ENCODE peak calls at places on chromosomes 6 and 20, in ten cellular contexts. B is stimulated activated CD4-positive, alpha-beta T cell treated with anti-CD3 and anti-CD28 coated beads, Interleukin-2, amount 100 ng/mL, for 4 hours; C is glutamatergic neuron; Z is effector memory CD4-positive, alpha-beta T cell; J is uterus; E is NCI-H2107; W is AG10803; M is CD4-positive, alpha-beta T cell; V is astrocyte of the spinal cord; K is foreskin melanocyte. L is an unnamed sample.

GRCh38 chr6:170206317-170206621 is 84.6 kb downstream of the DLL1 start:
- DNase-seq in C (no peak), B (no peak), Z (no peak), J (no peak), E (no peak), W (no peak), M (no peak), V (no peak), K (no peak), L (no peak)

GRCh38 chr6:67908377-67908776 is 726.7 kb upstream of the ADGRB3 start:
- DNase-seq in K (no peak), Z (no peak), V (no peak), M (no peak), J (no peak), B (no peak), E (no peak), C (no peak), W (no peak), L (no peak)

GRCh38 chr20:52785678-52786077 is 186.5 kb upstream of the TSHZ2 start:
- DNase-seq in M (no peak), J (no peak), E (no peak), V (no peak), B (no peak), W (peak; percentile 18), K (no peak), C (no peak), Z (no peak), L (no peak)

GRCh38 chr6:14732845-14733757 is 512.8 kb upstream of the JARID2 start:
- DNase-seq in V (peak; percentile 70), E (no peak), M (peak; percentile 20), C (no peak), W (peak; percentile 52), J (no peak), B (peak; percentile 73), Z (no peak), K (peak; percentile 38), L (no peak)

GRCh38 chr20:48139262-48140041 is 354.2 kb upstream of the SULF2 start:
- DNase-seq in C (no peak), J (no peak), E (no peak), B (no peak), W (peak; percentile 64), Z (no peak), K (no peak), V (no peak), M (no peak), L (no peak)

GRCh38 chr6:68575765-68576439 is 59.2 kb upstream of the ADGRB3 start:
- DNase-seq in J (no peak), E (peak; percentile 81), K (peak; percentile 87), W (no peak), C (peak; percentile 39), Z (no peak), B (no peak), M (no peak), V (peak; percentile 55), L (no peak)

GRCh38 chr6:70503813-70504465 is 62.8 kb upstream of the SDHAF4 start:
- DNase-seq in K (no peak), M (no peak), J (no peak), W (no peak), E (no peak), V (no peak), C (no peak), B (no peak), Z (no peak), L (no peak)

GRCh38 chr20:49372095-49372734 is 94.4 kb upstream of the ZNFX1 start:
- DNase-seq in M (no peak), J (no peak), K (no peak), W (no peak), E (no peak), Z (no peak), V (no peak), B (no peak), C (no peak), L (no peak)